ENCODE peak calls at places on chromosomes 16 and 17, in eight cellular contexts. A is sigmoid colon, S is cardiac muscle cell, U is PC-9, B is astrocyte, F is lung, W is fibroblast of lung, N is stomach. V is an unnamed sample. For H3K4me1, the result is how much of the 10 kb centered on the place peaks cover.

GRCh38 chr17:27354491-27355081 is 60.7 kb downstream of the WSB1 start:
- DNase-seq in W (no peak), B (no peak), F (no peak), A (no peak), N (no peak), U (peak), S (no peak), V (no peak)

GRCh38 chr16:668519-669171 is 713 bp downstream of the RHOT2 start:
- DNase-seq in F (no peak), W (no peak), B (no peak), U (no peak), N (no peak), A (no peak), S (no peak), V (no peak)

GRCh38 chr17:44065668-44066203 is 735 bp downstream of the LSM12 start:
- DNase-seq in U (no peak), S (no peak), N (no peak), F (no peak), A (no peak), W (no peak), B (no peak), V (no peak)

GRCh38 chr16:69859105-69859969 is 91.8 kb upstream of the CLEC18A start:
- DNase-seq in U (peak), W (peak), B (no peak), N (peak), S (no peak), F (peak), A (no peak), V (no peak)

GRCh38 chr16:62079236-62079635 is 43.0 kb upstream of the CDH8 start:
- DNase-seq in B (no peak), A (no peak), W (peak), U (no peak), F (no peak), N (no peak), S (no peak), V (no peak)

GRCh38 chr16:8370374-8371015 is 219.8 kb downstream of the TMEM114 start:
- DNase-seq in B (peak), F (no peak), N (no peak), W (peak), A (no peak), U (no peak), S (no peak), V (no peak)

GRCh38 chr16:54136276-54136625 is 150.3 kb downstream of the IRX3 start:
- DNase-seq in S (peak), U (peak), N (no peak), A (no peak), W (peak), F (no peak), B (peak), V (no peak)

GRCh38 chr16:56226187-56226586 is 34.9 kb downstream of the GNAO1 start:
- DNase-seq in U (no peak), B (no peak), F (no peak), W (no peak), S (no peak), N (no peak), A (no peak), V (peak)

GRCh38 chr16:67930191-67930590 is 1.5 kb downstream of the CTRL start:
- DNase-seq in W (no peak), N (no peak), S (no peak), U (no peak), A (peak), F (no peak), B (no peak), V (no peak)

GRCh38 chr16:15052747-15053476 is 3.0 kb downstream of the NTAN1 start:
- DNase-seq in U (no peak), N (no peak), F (no peak), S (no peak), B (no peak), A (no peak), W (no peak), V (no peak)

GRCh38 chr16:15051387-15051951 is 4.4 kb downstream of the NTAN1 start:
- DNase-seq in B (no peak), S (no peak), U (no peak), F (no peak), W (no peak), A (no peak), N (no peak), V (no peak)

GRCh38 chr16:15053904-15054303 is 2.0 kb downstream of the NTAN1 start:
- DNase-seq in W (no peak), S (no peak), B (no peak), U (no peak), F (no peak), N (no peak), A (no peak), V (no peak)

GRCh38 chr16:15055141-15056053 is 477 bp downstream of the NTAN1 start:
- DNase-seq in A (peak), B (no peak), W (no peak), F (peak), S (no peak), U (no peak), N (no peak), V (peak)

GRCh38 chr16:15054357-15055140 is 1.3 kb downstream of the NTAN1 start:
- DNase-seq in N (no peak), W (no peak), F (no peak), A (no peak), S (no peak), U (no peak), B (no peak), V (no peak)
- H3K4me1 ChIP-seq in N (under half), W (under half), F (under half), A (under half), S (under half), U (under half), B (under half), V (under half)

DNA sequence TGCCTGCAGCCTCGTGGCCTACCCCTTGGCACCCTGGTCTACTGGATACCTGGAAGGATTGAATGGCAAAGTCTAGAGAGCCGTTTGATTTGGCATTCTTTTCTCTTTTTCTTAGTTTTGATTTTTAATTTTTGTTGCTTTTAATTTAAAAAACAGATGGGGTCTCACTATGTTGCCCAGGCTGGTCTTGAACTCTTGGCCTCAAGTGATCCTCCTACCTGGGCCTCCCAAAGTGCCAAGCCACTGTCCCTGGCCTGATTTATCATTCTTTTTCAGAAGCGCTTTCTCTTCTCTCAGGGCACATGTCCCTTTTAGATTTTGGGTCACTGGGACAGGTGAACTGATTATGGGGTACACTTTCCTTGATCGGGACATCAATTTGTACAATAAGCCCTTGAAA is 10.8 kb downstream of the ZC3H18 start:
- DNase-seq in W (no peak), U (no peak), A (no peak), S (no peak), F (no peak), N (no peak), B (no peak), V (no peak)
- H3K27ac ChIP-seq in W (no peak), U (no peak), A (no peak), S (no peak), F (no peak), N (no peak), B (no peak), V (no peak)

GRCh38 chr17:75267403-75268232 is 3.4 kb downstream of the MIF4GD start:
- DNase-seq in S (no peak), N (no peak), F (no peak), W (no peak), B (no peak), U (no peak), A (no peak), V (peak)
- TF ChIP-seq CTCF in S (no peak), N (no peak), F (no peak), W (no peak), B (no peak), U (no peak), A (no peak), V (no peak)

GRCh38 chr17:7888184-7888920 is at the start of gene CHD3:
- DNase-seq in F (peak), N (peak), U (peak), S (peak), A (no peak), B (no peak), W (no peak), V (no peak)
- H3K4me1 ChIP-seq in F (under half), N (under half), U (under half), S (under half), A (half or more), B (under half), W (under half), V (under half)

GRCh38 chr17:4498461-4499397 is at the start of gene SPNS2:
- DNase-seq in S (peak), A (no peak), U (peak), W (peak), B (no peak), F (no peak), N (peak), V (peak)
- H3K27ac ChIP-seq in S (no peak), A (peak), U (peak), W (no peak), B (no peak), F (peak), N (peak), V (peak)

GRCh38 chr17:41061969-41062368 is 2.1 kb upstream of the KRTAP2-3 start:
- DNase-seq in B (peak), W (peak), S (peak), F (no peak), U (peak), N (no peak), A (no peak), V (no peak)
- TF ChIP-seq CTCF in B (no peak), W (no peak), S (no peak), F (no peak), U (no peak), N (no peak), A (no peak), V (no peak)